ENCODE peak calls at places on chromosomes 3 and 15, in six cellular contexts. Z, H, U, I, E and M are unnamed samples.

GRCh38 chr3:146189519-146190173 is 28.7 kb upstream of the PLOD2 start:
- DNase-seq in Z (no peak), H (no peak), U (peak), I (peak), E (no peak), M (no peak)

GRCh38 chr3:127064391-127065137 is 81.6 kb downstream of the PLXNA1 start:
- DNase-seq in Z (no peak), H (no peak), U (peak), I (peak), E (peak), M (no peak)

GRCh38 chr3:1092061-1092460 is 763 bp upstream of the CNTN6 start:
- DNase-seq in Z (no peak), H (no peak), U (no peak), I (no peak), E (no peak), M (no peak)

GRCh38 chr15:75070674-75071073 is 47.3 kb downstream of the PPCDC start:
- DNase-seq in Z (no peak), H (no peak), U (no peak), I (no peak), E (no peak), M (no peak)

GRCh38 chr15:49877871-49878511 is 241.0 kb downstream of the ATP8B4 start:
- DNase-seq in Z (no peak), H (no peak), U (no peak), I (no peak), E (no peak), M (no peak)

GRCh38 chr15:92667291-92667904 is 11.8 kb upstream of the FAM174B start:
- DNase-seq in Z (no peak), H (peak), U (no peak), I (no peak), E (no peak), M (no peak)

GRCh38 chr15:68258684-68259083 is 18.9 kb upstream of the FEM1B start:
- DNase-seq in Z (peak), H (no peak), U (peak), I (no peak), E (no peak), M (no peak)

GRCh38 chr15:62969442-62970089 is 73.0 kb upstream of the TPM1 start:
- DNase-seq in Z (no peak), H (no peak), U (peak), I (no peak), E (no peak), M (no peak)

GRCh38 chr15:90654233-90655124 is 62.7 kb upstream of the BLM start:
- DNase-seq in Z (no peak), H (no peak), U (no peak), I (no peak), E (peak), M (no peak)

GRCh38 chr3:192575879-192576506 is 151.3 kb downstream of the FGF12 start:
- DNase-seq in Z (no peak), H (no peak), U (no peak), I (no peak), E (no peak), M (no peak)

GRCh38 chr15:90035835-90036220 is 34.7 kb downstream of the ZNF710 start:
- DNase-seq in Z (no peak), H (no peak), U (no peak), I (no peak), E (no peak), M (no peak)

GRCh38 chr3:160331127-160331937 is 67.7 kb downstream of the IFT80 start:
- DNase-seq in Z (no peak), H (no peak), U (peak), I (no peak), E (no peak), M (no peak)

GRCh38 chr3:195540526-195540925 is 2.6 kb downstream of the PPP1R2 start:
- DNase-seq in Z (no peak), H (no peak), U (no peak), I (peak), E (no peak), M (no peak)

GRCh38 chr15:40044717-40045571 is 6.0 kb upstream of the SRP14 start:
- DNase-seq in Z (peak), H (peak), U (peak), I (peak), E (peak), M (peak)

GRCh38 chr3:126259411-126260391 is 79.3 kb upstream of the ALDH1L1 start:
- DNase-seq in Z (no peak), H (peak), U (peak), I (no peak), E (no peak), M (no peak)

GRCh38 chr3:172391592-172392302 is 56.5 kb downstream of the GHSR start:
- DNase-seq in Z (no peak), H (no peak), U (no peak), I (no peak), E (no peak), M (no peak)

GRCh38 chr3:54837964-54838363 is 89.9 kb downstream of the LRTM1 start:
- DNase-seq in Z (no peak), H (no peak), U (no peak), I (no peak), E (no peak), M (no peak)

GRCh38 chr3:5006755-5007202 is 27.5 kb downstream of the BHLHE40 start:
- DNase-seq in Z (peak), H (no peak), U (peak), I (no peak), E (no peak), M (no peak)

GRCh38 chr3:82736696-82737277 is 975.3 kb upstream of the GBE1 start:
- DNase-seq in Z (no peak), H (no peak), U (no peak), I (no peak), E (no peak), M (no peak)

GRCh38 chr3:7847521-7847920 is 654.1 kb upstream of the LMCD1 start:
- DNase-seq in Z (no peak), H (no peak), U (no peak), I (no peak), E (no peak), M (no peak)

GRCh38 chr3:4740397-4741105 is 238.7 kb upstream of the BHLHE40 start:
- DNase-seq in Z (no peak), H (no peak), U (no peak), I (no peak), E (no peak), M (no peak)

GRCh38 chr15:85543741-85544155 is 163.3 kb downstream of the AKAP13 start:
- DNase-seq in Z (peak), H (peak), U (no peak), I (no peak), E (peak), M (peak)

GRCh38 chr3:141203866-141204265 is 27.8 kb upstream of the PXYLP1 start:
- DNase-seq in Z (no peak), H (no peak), U (no peak), I (no peak), E (no peak), M (no peak)

GRCh38 chr15:56835598-56836275 is 82.7 kb upstream of the TCF12 start:
- DNase-seq in Z (no peak), H (peak), U (no peak), I (no peak), E (no peak), M (no peak)

GRCh38 chr3:112074616-112075497 is 11.3 kb upstream of the C3orf52 start:
- DNase-seq in Z (peak), H (no peak), U (peak), I (peak), E (peak), M (no peak)

GRCh38 chr15:92226020-92226612 is 167.6 kb upstream of the ST8SIA2 start:
- DNase-seq in Z (no peak), H (no peak), U (peak), I (no peak), E (no peak), M (no peak)

GRCh38 chr15:34304613-34305012 is 33.0 kb downstream of the SLC12A6 start:
- DNase-seq in Z (no peak), H (no peak), U (peak), I (no peak), E (no peak), M (no peak)

GRCh38 chr3:183341545-183342288 is 86.7 kb downstream of the MCF2L2 start:
- DNase-seq in Z (no peak), H (no peak), U (no peak), I (no peak), E (no peak), M (no peak)

GRCh38 chr3:187958432-187959003 is 195.4 kb upstream of the LPP start:
- DNase-seq in Z (peak), H (no peak), U (no peak), I (no peak), E (no peak), M (no peak)

GRCh38 chr3:134038071-134038491 is 8.4 kb upstream of the SLCO2A1 start:
- DNase-seq in Z (no peak), H (no peak), U (no peak), I (no peak), E (no peak), M (no peak)

GRCh38 chr3:193940526-193940925 is 195.4 kb upstream of the HES1 start:
- DNase-seq in Z (no peak), H (no peak), U (peak), I (no peak), E (no peak), M (no peak)

GRCh38 chr3:25870452-25870851 is 80.6 kb downstream of the OXSM start:
- DNase-seq in Z (no peak), H (no peak), U (peak), I (no peak), E (no peak), M (no peak)

GRCh38 chr15:101498731-101499480 is 9.4 kb upstream of the PCSK6 start:
- DNase-seq in Z (no peak), H (no peak), U (no peak), I (peak), E (no peak), M (peak)

GRCh38 chr15:39028069-39028468 is 463.5 kb upstream of the RASGRP1 start:
- DNase-seq in Z (no peak), H (no peak), U (peak), I (no peak), E (no peak), M (no peak)

DNA sequence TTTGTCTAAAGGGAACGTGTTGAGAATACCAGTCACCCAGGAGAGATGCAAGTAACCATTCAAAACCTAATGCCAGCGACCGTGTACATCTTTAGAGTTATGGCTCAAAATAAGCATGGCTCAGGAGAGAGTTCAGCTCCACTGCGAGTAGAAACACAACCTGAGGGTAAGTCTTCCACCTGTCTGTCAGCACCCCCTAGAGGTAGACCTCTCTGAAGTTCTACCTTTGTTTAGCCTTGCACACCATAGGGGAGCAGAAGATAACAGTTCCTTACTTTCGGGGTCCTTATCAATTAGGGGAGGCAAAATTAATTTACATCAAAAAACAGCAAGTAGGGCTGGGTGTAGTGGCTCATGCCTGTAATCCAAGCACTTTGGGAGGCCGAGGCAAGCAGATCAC is 124.4 kb downstream of the HCN4 start:
- DNase-seq in Z (no peak), H (no peak), U (peak), I (no peak), E (no peak), M (no peak)
- TF ChIP-seq CTCF in Z (peak), H (no peak), U (peak), I (peak), E (peak), M (no peak)

DNA sequence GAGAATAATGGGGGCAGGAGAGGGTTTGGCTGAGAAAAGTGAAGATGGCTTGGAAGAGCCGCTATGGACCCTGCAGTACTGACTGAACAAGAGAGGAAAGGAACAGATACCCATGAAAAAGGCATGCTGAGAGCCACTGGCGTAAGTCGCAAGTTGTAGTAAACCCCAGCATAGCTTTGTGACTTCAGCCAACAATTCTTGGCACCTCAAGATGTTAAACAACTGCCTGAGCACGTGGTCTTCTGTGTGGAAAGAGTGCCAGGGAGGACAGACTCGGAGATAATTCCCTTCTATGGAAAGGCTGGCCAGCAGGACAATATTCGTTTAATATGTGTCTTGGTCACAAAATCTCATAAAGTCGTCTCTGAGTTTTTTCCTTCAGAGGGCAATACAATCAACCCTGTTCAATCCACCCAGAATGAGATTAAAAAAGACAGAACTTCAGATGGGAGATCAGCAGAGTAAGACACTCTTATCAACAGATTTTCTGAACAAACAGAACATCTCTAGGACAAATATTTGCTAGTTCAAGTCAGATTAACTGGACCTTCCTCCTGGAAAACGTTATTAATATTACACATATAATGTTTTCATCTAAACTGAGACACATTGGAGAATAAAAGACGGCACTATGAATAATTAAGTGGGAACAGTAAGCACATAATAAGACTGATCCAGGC is 49.2 kb downstream of the NEK10 start:
- DNase-seq in Z (no peak), H (peak), U (no peak), I (no peak), E (no peak), M (no peak)
- TF ChIP-seq CTCF in Z (no peak), H (no peak), U (no peak), I (no peak), E (no peak), M (no peak)

GRCh38 chr3:24498796-24499195 is 4.1 kb upstream of the THRB start:
- DNase-seq in Z (no peak), H (no peak), U (no peak), I (no peak), E (no peak), M (no peak)

GRCh38 chr3:24498391-24498790 is 3.7 kb upstream of the THRB start:
- DNase-seq in Z (no peak), H (no peak), U (no peak), I (no peak), E (no peak), M (no peak)

GRCh38 chr3:24495334-24495994 is 814 bp upstream of the THRB start:
- DNase-seq in Z (no peak), H (peak), U (no peak), I (peak), E (peak), M (peak)

GRCh38 chr3:24497942-24498341 is 3.3 kb upstream of the THRB start:
- DNase-seq in Z (no peak), H (no peak), U (no peak), I (no peak), E (no peak), M (no peak)

GRCh38 chr3:24496529-24497482 is 2.2 kb upstream of the THRB start:
- DNase-seq in Z (no peak), H (peak), U (no peak), I (no peak), E (peak), M (peak)
- TF ChIP-seq CTCF in Z (no peak), H (no peak), U (peak), I (no peak), E (peak), M (peak)

DNA sequence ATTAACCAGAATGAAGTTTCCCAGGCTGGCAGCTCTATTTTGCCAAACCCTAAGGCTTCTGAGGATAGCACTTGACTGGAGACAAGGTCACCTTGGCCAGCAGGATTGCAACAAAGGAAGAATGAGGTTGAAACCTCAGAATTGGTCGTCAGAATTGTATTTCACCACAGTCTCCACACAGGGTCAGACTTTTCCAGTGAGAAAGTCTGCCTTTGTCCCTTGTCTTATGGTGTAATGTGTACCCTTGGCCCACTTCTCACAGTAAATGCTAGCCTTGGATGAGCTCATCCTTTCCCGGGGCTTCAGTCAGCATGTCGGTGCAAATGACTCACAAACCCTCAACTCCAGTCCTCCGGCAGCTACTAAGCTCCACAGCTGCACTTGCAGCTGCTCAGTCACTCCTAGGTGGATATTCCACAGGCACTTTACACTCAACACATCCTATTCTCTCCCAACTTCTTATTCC is 19.7 kb downstream of the SSR3 start:
- DNase-seq in Z (no peak), H (peak), U (peak), I (peak), E (no peak), M (no peak)
- TF ChIP-seq CTCF in Z (no peak), H (peak), U (peak), I (peak), E (peak), M (peak)

DNA sequence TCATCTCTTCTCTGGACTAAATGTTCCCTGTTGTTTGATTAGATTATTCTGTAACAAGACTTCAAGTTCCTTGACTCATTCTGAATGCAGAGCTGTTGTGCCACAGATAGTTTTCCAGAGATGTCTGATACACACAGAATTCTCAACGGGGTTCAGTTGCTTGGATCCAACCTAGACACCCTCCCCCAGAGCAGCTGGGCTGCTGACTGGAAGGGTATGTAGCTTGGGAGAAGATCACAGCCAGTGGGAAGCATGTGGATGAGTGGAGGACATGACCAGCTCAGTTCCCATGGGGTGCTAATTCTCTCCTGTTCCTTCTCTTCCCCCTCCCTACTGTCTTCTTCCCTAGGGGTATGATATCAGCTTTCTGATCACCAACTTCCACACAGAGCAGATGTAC is 6.6 kb upstream of the TTLL3 start:
- DNase-seq in Z (no peak), H (no peak), U (no peak), I (no peak), E (no peak), M (no peak)
- TF ChIP-seq CTCF in Z (no peak), H (no peak), U (no peak), I (no peak), E (no peak), M (no peak)

GRCh38 chr15:58066042-58066867 is 744 bp upstream of the ALDH1A2 start:
- DNase-seq in Z (peak), H (peak), U (no peak), I (no peak), E (peak), M (peak)
- TF ChIP-seq CTCF in Z (peak), H (peak), U (peak), I (no peak), E (peak), M (peak)